ENCODE peak calls at places on chromosomes 12 and 14, in seven cellular contexts. C, F, S, D, Q, Z and X are unnamed samples.
A peak's percentile ranks its signal among the peaks of the same experiment; 100 is the strongest.

GRCh38 chr12:107584523-107584922 is 101.1 kb upstream of the PWP1 start:
- DNase-seq in F (no peak), C (no peak), Q (no peak), Z (no peak), S (no peak), D (no peak), X (no peak)

GRCh38 chr12:24929953-24930352 is 18.9 kb downstream of the BCAT1 start:
- DNase-seq in D (no peak), S (no peak), Q (no peak), C (no peak), Z (no peak), F (no peak), X (no peak)

GRCh38 chr12:110563702-110564470 is 19.2 kb downstream of the PPTC7 start:
- DNase-seq in Q (no peak), F (peak; percentile 49), D (no peak), S (no peak), Z (no peak), C (no peak), X (no peak)

GRCh38 chr14:72782817-72783216 is 111.1 kb downstream of the DPF3 start:
- DNase-seq in C (no peak), Z (no peak), D (no peak), S (no peak), Q (no peak), F (no peak), X (no peak)

GRCh38 chr14:80618751-80619329 is 322.7 kb downstream of the CEP128 start:
- DNase-seq in C (no peak), S (no peak), F (no peak), Q (no peak), D (no peak), Z (no peak), X (no peak)

GRCh38 chr14:84750763-84751554 is 779.0 kb upstream of the FLRT2 start:
- DNase-seq in Z (no peak), F (no peak), C (no peak), D (no peak), S (no peak), Q (no peak), X (no peak)

GRCh38 chr12:120100630-120101029 is 15.9 kb downstream of the RAB35 start:
- DNase-seq in C (peak; percentile 77), D (peak; percentile 76), F (peak; percentile 94), Z (peak; percentile 92), S (no peak), Q (peak; percentile 86), X (no peak)

GRCh38 chr12:94071258-94071657 is 77.1 kb upstream of the PLXNC1 start:
- DNase-seq in Q (no peak), Z (no peak), F (no peak), D (no peak), S (no peak), C (no peak), X (no peak)

GRCh38 chr14:89858084-89858483 is 96.4 kb downstream of the EFCAB11 start:
- DNase-seq in F (peak; percentile 16), D (no peak), Q (no peak), Z (no peak), C (no peak), S (no peak), X (no peak)

GRCh38 chr12:50103767-50104321 is at the start of gene GPD1:
- DNase-seq in Z (peak; percentile 82), D (peak; percentile 90), C (peak; percentile 74), Q (peak; percentile 80), S (peak; percentile 87), F (peak; percentile 82), X (peak; percentile 92)
- TF ChIP-seq POLR2A in Z (no peak), D (no peak), C (no peak), Q (peak; percentile 28), S (peak; percentile 97), F (no peak), X (peak; percentile 96)

DNA sequence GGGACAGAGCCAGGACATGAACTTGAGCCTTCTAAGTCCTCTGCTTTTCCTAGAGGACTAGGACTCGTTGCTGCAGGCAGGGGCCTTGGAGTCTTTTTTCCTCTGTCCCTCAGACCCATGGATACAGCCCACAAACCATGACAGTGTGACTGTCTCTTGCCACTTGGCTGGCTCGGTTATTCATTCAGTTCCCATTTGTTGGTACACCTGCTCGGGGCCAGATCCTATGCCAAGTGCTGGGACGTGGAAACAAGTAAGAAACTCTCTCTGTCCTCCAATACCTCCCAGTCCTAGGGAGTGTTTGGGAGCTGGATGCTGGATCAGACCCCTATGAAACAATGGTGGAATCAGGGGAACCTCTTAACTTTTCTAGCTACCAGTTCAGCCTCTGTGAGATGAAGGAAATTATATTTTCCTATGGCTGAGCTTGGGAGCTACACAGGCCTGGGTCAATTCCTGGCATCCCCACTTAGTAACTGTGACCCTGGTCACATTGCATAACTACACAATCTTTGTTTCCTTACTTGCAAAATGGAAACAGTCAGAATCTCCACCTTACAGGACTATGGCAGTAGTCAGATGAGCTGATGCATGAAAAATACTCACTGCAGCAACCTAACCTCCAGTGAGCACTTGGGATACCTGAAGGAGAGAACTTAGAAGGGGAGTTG is 106.3 kb upstream of the VRK1 start:
- DNase-seq in Q (no peak), C (no peak), Z (no peak), S (no peak), F (no peak), D (no peak), X (no peak)
- H3K27me3 ChIP-seq in Q (no peaks in the 10 kb centered on the region), C (no peaks in the 10 kb centered on the region), Z (no peaks in the 10 kb centered on the region), S (no peaks in the 10 kb centered on the region), F (no peaks in the 10 kb centered on the region), D (peaks cover 13% of the 10 kb centered on the region), X (no peaks in the 10 kb centered on the region)

DNA sequence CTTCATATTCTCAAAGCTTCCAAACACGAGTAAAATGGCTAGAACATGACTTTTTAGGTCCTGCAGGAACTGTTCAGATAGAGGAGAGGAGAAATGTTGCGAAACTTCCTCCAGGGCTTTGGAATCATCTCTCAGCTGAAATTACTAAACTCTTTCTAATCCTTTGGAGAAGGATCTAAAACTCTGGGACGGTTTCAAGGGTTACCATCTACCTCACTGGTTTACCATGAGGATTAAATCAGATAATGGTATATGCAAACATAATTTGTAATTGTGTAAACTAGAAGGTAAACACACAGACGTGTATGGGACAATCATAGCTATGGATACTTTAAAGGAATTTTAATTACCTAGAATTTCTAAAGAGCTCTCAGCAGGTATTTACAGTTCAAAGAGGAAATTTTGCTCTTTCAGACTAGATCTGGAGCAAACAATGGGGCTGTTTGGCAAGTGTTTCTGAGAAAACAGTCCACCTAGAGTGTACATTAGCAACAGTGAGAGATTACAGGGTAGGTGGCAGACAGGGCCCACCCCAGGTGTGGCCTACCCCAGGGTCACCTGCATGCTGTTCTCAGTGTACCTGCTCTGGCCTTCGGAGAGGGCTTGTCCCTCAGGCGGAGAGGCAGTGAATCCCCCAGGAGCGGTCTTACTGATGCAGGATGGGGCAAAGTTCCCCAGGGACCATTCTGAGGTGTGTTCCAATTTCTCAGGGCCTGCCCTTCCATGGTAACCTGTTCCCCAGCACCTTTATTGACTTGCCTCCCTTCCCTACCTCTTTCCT is 124.7 kb upstream of the MAX start:
- DNase-seq in C (no peak), Z (no peak), F (no peak), S (no peak), D (peak; percentile 79), Q (no peak), X (no peak)
- TF ChIP-seq POLR2A in C (no peak), Z (no peak), F (no peak), S (no peak), D (no peak), Q (no peak), X (no peak)

GRCh38 chr12:50053583-50053982 is 3.8 kb upstream of the ASIC1 start:
- DNase-seq in Z (no peak), D (no peak), F (no peak), S (no peak), C (no peak), Q (no peak), X (no peak)

GRCh38 chr12:50057000-50057841 is at the start of gene ASIC1:
- DNase-seq in D (peak; percentile 65), Z (peak; percentile 88), Q (peak; percentile 85), S (peak; percentile 77), F (peak; percentile 79), C (peak; percentile 80), X (no peak)

GRCh38 chr12:50057896-50058670 is 687 bp downstream of the ASIC1 start:
- DNase-seq in F (no peak), S (no peak), Z (no peak), Q (no peak), D (no peak), C (no peak), X (no peak)

GRCh38 chr12:50056629-50056976 is 793 bp upstream of the ASIC1 start:
- DNase-seq in F (no peak), S (no peak), D (no peak), C (no peak), Z (no peak), Q (no peak), X (no peak)

DNA sequence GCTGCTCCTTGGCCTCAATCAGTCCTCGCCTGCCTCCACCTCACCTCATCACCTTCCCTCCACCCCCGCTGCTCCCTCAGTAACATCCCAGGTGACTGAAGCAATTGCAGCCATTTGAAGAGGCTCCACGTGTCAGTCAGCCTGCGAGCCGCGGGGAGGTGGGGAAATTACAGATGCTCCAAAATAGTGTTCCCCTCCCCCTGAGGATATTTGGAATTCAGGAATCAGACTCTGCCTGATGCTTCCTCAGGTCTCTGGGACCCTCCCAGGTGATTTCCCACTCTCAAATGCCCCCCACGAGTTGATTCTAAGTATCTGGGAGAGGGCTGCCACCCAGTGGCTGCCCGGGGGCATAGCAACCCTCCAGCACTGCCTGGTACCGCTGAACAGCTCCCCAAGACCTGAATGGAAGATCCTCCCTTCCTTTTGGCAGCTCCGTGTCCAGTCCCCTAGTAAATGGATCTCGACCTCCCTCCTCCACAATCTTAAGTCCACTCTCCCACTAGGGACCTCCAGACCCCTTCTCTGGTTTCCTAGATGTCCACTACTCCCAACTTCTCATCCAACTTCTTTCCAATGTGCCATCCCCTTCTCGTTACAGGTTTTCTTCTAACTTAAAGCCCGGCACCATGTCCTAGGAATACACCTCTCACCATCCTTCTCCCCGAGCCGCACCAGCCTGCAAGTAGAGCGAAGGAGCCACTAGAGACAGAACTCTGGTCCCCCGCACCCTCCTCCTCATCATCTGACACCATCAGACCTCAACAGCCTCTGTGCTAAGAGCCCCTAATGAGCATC is 1.4 kb upstream of the ASIC1 start:
- DNase-seq in F (peak; percentile 40), S (no peak), C (peak; percentile 54), Z (no peak), D (peak; percentile 46), Q (peak; percentile 64), X (peak; percentile 67)
- H3K27me3 ChIP-seq in F (peaks cover 6% of the 10 kb centered on the region), S (no peaks in the 10 kb centered on the region), C (no peaks in the 10 kb centered on the region), Z (no peaks in the 10 kb centered on the region), D (peaks cover 26% of the 10 kb centered on the region), Q (no peaks in the 10 kb centered on the region), X (no peaks in the 10 kb centered on the region)

DNA sequence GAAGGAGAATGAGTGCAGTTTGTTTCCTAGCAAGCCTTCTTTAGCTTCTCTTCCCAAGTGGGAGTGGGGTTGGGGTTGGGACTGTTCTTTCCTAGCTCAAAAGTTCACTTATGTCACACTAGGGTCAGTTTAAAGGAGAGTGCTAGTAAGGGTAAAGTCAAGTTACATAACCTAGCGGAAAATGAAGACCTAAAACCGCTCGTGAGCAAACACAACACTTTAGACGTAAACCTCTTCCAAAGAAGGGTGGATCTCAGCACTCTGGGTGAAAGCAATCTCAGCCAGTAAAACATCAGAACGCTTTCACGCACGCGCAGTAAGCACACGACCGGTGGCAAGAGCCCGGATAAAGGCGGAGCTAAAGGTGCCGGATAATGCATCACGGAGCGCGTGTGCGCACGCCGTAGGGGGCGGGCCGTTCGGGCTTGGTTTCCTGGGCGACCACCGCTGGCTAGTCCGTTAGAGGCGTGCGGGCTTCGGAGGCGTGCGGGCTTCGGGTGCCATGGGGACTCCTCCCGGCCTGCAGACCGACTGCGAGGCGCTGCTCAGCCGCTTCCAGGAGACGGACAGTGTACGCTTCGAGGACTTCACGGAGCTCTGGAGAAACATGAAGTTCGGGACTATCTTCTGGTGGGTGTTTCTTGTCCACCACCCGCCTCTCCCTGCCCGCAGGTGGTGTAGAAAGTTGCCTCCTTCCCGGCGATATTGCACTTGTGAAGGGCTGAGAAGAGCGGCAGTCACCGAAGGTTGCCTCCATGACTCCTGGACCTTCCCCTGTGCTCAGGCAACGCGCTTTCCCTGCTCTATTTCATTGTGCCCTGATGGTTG is at the start of gene SNAPC1:
- DNase-seq in Q (peak; percentile 98), S (peak; percentile 98), F (peak; percentile 98), Z (peak; percentile 98), C (peak; percentile 98), D (peak; percentile 97), X (peak; percentile 99)
- TF ChIP-seq POLR2A in Q (peak; percentile 92), S (peak; percentile 75), F (peak; percentile 57), Z (peak; percentile 80), C (peak; percentile 79), D (no peak), X (peak; percentile 27)